ENCODE peak calls at places on chromosomes 6 and 20, in eight cellular contexts. J is fibroblast of lung, E is astrocyte, D is NCI-H1048, R is BJ, F is left colon, C is lung microvascular endothelial cell, O is psoas muscle. M is an unnamed sample.
A peak's percentile ranks its signal among the peaks of the same experiment; 100 is the strongest.

GRCh38 chr6:123380257-123380656 is 256.5 kb downstream of the TRDN start:
- DNase-seq in D (no peak), R (no peak), F (no peak), O (no peak), E (peak; percentile 0), C (no peak), J (peak; percentile 12), M (no peak)

GRCh38 chr20:18989736-18990474 is 176.3 kb downstream of the SCP2D1 start:
- DNase-seq in E (no peak), C (no peak), R (no peak), O (peak; percentile 43), F (no peak), J (no peak), D (no peak), M (no peak)

GRCh38 chr6:20173833-20174796 is 38.2 kb downstream of the MBOAT1 start:
- DNase-seq in D (no peak), J (no peak), F (no peak), E (no peak), R (no peak), O (no peak), C (no peak), M (no peak)

GRCh38 chr6:54135665-54136370 is 24.6 kb downstream of the MLIP start:
- DNase-seq in R (no peak), C (peak; percentile 57), J (peak; percentile 73), E (peak; percentile 72), D (no peak), O (no peak), F (no peak), M (no peak)

GRCh38 chr20:8250539-8251200 is 118.6 kb downstream of the PLCB1 start:
- DNase-seq in D (no peak), E (no peak), J (no peak), O (no peak), F (no peak), R (no peak), C (no peak), M (no peak)

GRCh38 chr20:2507875-2508630 is 662 bp downstream of the ZNF343 start:
- DNase-seq in C (peak; percentile 13), D (no peak), J (no peak), F (peak; percentile 12), O (peak; percentile 16), R (no peak), E (no peak), M (no peak)

GRCh38 chr6:48027704-48028435 is 83.1 kb downstream of the PTCHD4 start:
- DNase-seq in E (no peak), R (no peak), F (no peak), D (no peak), C (no peak), J (peak; percentile 9), O (no peak), M (no peak)

GRCh38 chr6:161395832-161396231 is 122.0 kb upstream of the AGPAT4 start:
- DNase-seq in O (no peak), J (no peak), E (no peak), D (no peak), F (no peak), R (no peak), C (no peak), M (no peak)

GRCh38 chr20:57243480-57244220 is 22.8 kb downstream of the BMP7 start:
- DNase-seq in E (no peak), R (no peak), D (no peak), O (no peak), C (no peak), F (no peak), J (no peak), M (no peak)

GRCh38 chr20:1933465-1933870 is 38.3 kb downstream of the SIRPA start:
- DNase-seq in O (peak; percentile 76), F (no peak), D (no peak), R (no peak), E (peak; percentile 48), C (no peak), J (peak; percentile 61), M (no peak)

GRCh38 chr20:38034108-38034649 is 633 bp downstream of the RPRD1B start:
- DNase-seq in F (peak; percentile 10), C (no peak), E (no peak), J (peak; percentile 3), R (no peak), D (no peak), O (no peak), M (no peak)

GRCh38 chr20:46660487-46660886 is 9.2 kb upstream of the SLC13A3 start:
- DNase-seq in O (no peak), J (no peak), D (no peak), F (no peak), C (no peak), E (no peak), R (no peak), M (no peak)

GRCh38 chr20:21246143-21246542 is 57.0 kb upstream of the XRN2 start:
- DNase-seq in C (no peak), J (no peak), O (no peak), E (no peak), D (no peak), R (no peak), F (no peak), M (peak; percentile 25)

GRCh38 chr20:44033344-44033743 is 118.7 kb downstream of the TOX2 start:
- DNase-seq in C (no peak), E (no peak), R (no peak), D (no peak), O (no peak), J (peak; percentile 23), F (no peak), M (no peak)

GRCh38 chr20:62421716-62421990 is 5.7 kb downstream of the RBBP8NL start:
- DNase-seq in E (no peak), D (no peak), R (no peak), J (no peak), C (no peak), F (no peak), O (no peak), M (no peak)

GRCh38 chr6:74091133-74091793 is 395.3 kb downstream of the CD109 start:
- DNase-seq in E (peak; percentile 9), J (peak; percentile 25), F (no peak), D (peak; percentile 32), R (no peak), O (no peak), C (peak; percentile 57), M (no peak)

GRCh38 chr6:47780510-47781356 is 1.1 kb upstream of the OPN5 start:
- DNase-seq in E (peak; percentile 54), R (peak; percentile 26), D (peak; percentile 21), C (peak; percentile 80), O (no peak), F (peak; percentile 26), J (peak; percentile 67), M (peak; percentile 33)

GRCh38 chr6:157110620-157111019 is 212.7 kb downstream of the TMEM242 start:
- DNase-seq in D (no peak), E (peak; percentile 63), C (no peak), J (peak; percentile 72), R (no peak), F (no peak), O (no peak), M (no peak)

M was measured in prostate gland.